ENCODE peak calls at places on chromosome 14, in five cellular contexts. One of them, this sample, is unnamed.

GRCh38 chr14:26200675-26201074 is 397.2 kb downstream of the NOVA1 start:
- DNase-seq in mesenchymal stem cell: peak
- DNase-seq in trophoblast cell: no peak
- DNase-seq in H9: no peak
- DNase-seq in H1: no peak
- DNase-seq in this sample: no peak

GRCh38 chr14:56004807-56005579 is 113.2 kb upstream of the PELI2 start:
- DNase-seq in mesenchymal stem cell: peak
- DNase-seq in trophoblast cell: peak
- DNase-seq in H9: peak
- DNase-seq in H1: peak
- DNase-seq in this sample: no peak

GRCh38 chr14:60775296-60775695 is 40.7 kb downstream of the MNAT1 start:
- DNase-seq in trophoblast cell: no peak
- DNase-seq in mesenchymal stem cell: no peak
- DNase-seq in H9: no peak
- DNase-seq in H1: no peak
- DNase-seq in this sample: no peak

GRCh38 chr14:50037837-50038236 is 78.5 kb downstream of the VCPKMT start:
- DNase-seq in H9: no peak
- DNase-seq in H1: no peak
- DNase-seq in mesenchymal stem cell: no peak
- DNase-seq in trophoblast cell: no peak
- DNase-seq in this sample: no peak

GRCh38 chr14:65720743-65721142 is 308.2 kb downstream of the FUT8 start:
- DNase-seq in mesenchymal stem cell: no peak
- DNase-seq in trophoblast cell: no peak
- DNase-seq in H1: no peak
- DNase-seq in H9: no peak
- DNase-seq in this sample: no peak

GRCh38 chr14:93002851-93003298 is 79.9 kb downstream of the CHGA start:
- DNase-seq in H1: no peak
- DNase-seq in mesenchymal stem cell: no peak
- DNase-seq in trophoblast cell: no peak
- DNase-seq in H9: no peak
- DNase-seq in this sample: no peak

GRCh38 chr14:77250927-77251326 is 20.1 kb downstream of the NGB start:
- DNase-seq in trophoblast cell: no peak
- DNase-seq in H9: no peak
- DNase-seq in H1: no peak
- DNase-seq in mesenchymal stem cell: no peak
- DNase-seq in this sample: no peak

GRCh38 chr14:93347850-93348249 is 868 bp downstream of the COX8C start:
- DNase-seq in trophoblast cell: no peak
- DNase-seq in H9: no peak
- DNase-seq in H1: no peak
- DNase-seq in mesenchymal stem cell: no peak
- DNase-seq in this sample: no peak

GRCh38 chr14:78836777-78837176 is 666.6 kb downstream of the NRXN3 start:
- DNase-seq in H9: peak
- DNase-seq in trophoblast cell: peak
- DNase-seq in H1: peak
- DNase-seq in mesenchymal stem cell: peak
- DNase-seq in this sample: peak

GRCh38 chr14:102220031-102220430 is 80.3 kb downstream of the WDR20 start:
- DNase-seq in H9: no peak
- DNase-seq in mesenchymal stem cell: no peak
- DNase-seq in trophoblast cell: no peak
- DNase-seq in H1: no peak
- DNase-seq in this sample: no peak

GRCh38 chr14:101120636-101121398 is 217.3 kb upstream of the RTL1 start:
- DNase-seq in H9: peak
- DNase-seq in H1: no peak
- DNase-seq in trophoblast cell: peak
- DNase-seq in mesenchymal stem cell: no peak
- DNase-seq in this sample: no peak

GRCh38 chr14:83164016-83164415 is 1630.4 kb upstream of the SEL1L start:
- DNase-seq in H1: no peak
- DNase-seq in H9: no peak
- DNase-seq in mesenchymal stem cell: peak
- DNase-seq in trophoblast cell: no peak
- DNase-seq in this sample: no peak

GRCh38 chr14:32104308-32104707 is 27.2 kb downstream of the ARHGAP5 start:
- DNase-seq in mesenchymal stem cell: no peak
- DNase-seq in H9: no peak
- DNase-seq in H1: no peak
- DNase-seq in trophoblast cell: no peak
- DNase-seq in this sample: no peak

GRCh38 chr14:54001189-54001878 is 44.7 kb upstream of the BMP4 start:
- DNase-seq in mesenchymal stem cell: no peak
- DNase-seq in H9: no peak
- DNase-seq in H1: no peak
- DNase-seq in trophoblast cell: no peak
- DNase-seq in this sample: no peak
- H4K8ac ChIP-seq in mesenchymal stem cell: no peak
- H4K8ac ChIP-seq in H9: no peak
- H4K8ac ChIP-seq in H1: no peak
- H4K8ac ChIP-seq in trophoblast cell: no peak
- H4K8ac ChIP-seq in this sample: no peak

GRCh38 chr14:72962829-72963312 is 36.6 kb downstream of the DCAF4 start:
- DNase-seq in H9: peak
- DNase-seq in mesenchymal stem cell: peak
- DNase-seq in trophoblast cell: no peak
- DNase-seq in H1: peak
- DNase-seq in this sample: peak

GRCh38 chr14:72958548-72958947 is 32.3 kb downstream of the DCAF4 start:
- DNase-seq in trophoblast cell: no peak
- DNase-seq in mesenchymal stem cell: no peak
- DNase-seq in H9: no peak
- DNase-seq in H1: no peak
- DNase-seq in this sample: no peak

GRCh38 chr14:72966038-72966437 is 39.8 kb downstream of the DCAF4 start:
- DNase-seq in mesenchymal stem cell: no peak
- DNase-seq in H9: no peak
- DNase-seq in trophoblast cell: no peak
- DNase-seq in H1: no peak
- DNase-seq in this sample: no peak

GRCh38 chr14:72965249-72965648 is 39.0 kb downstream of the DCAF4 start:
- DNase-seq in H9: no peak
- DNase-seq in H1: no peak
- DNase-seq in trophoblast cell: peak
- DNase-seq in mesenchymal stem cell: peak
- DNase-seq in this sample: no peak

DNA sequence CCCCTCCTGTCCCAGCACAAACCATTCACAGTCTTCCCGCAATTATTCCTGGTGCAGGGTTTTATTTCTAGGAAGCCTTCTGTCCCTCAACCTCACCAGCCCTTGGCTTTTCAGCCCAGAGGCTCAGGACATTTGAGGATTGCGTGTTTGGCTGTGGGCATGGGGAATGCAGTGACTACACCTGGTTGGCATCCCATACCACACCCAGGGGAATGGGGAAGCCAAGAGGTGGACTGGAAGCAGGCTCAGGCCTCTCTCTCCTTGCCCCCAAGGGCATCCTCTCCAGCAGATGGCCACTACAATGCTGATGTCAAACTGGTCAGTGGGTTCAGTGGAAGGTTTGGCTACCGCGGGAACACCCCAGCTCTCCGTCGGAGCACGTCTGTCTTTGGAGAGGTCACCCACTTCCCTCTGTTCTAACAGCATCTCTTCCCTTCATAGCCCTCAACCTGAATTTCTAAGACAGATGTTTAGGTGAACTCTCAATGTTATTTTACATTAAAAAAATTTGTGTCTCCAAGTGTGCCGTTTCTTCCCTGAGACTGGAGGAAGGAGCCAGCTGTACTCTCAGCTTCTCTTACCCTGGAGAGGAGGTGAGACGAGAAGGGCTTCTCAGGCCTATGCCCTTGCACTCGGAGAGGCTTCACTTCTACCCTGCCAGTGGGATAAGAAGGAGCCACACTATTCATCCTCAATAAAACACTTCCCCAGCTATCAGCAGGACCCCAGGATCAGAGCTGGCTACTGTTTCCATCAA is 35.5 kb downstream of the DCAF4 start:
- DNase-seq in H1: no peak
- DNase-seq in H9: no peak
- DNase-seq in trophoblast cell: peak
- DNase-seq in mesenchymal stem cell: peak
- DNase-seq in this sample: no peak
- H3K14ac ChIP-seq in H1: no peak
- H3K14ac ChIP-seq in H9: no peak
- H3K14ac ChIP-seq in trophoblast cell: no peak
- H3K14ac ChIP-seq in mesenchymal stem cell: no peak
- H3K14ac ChIP-seq in this sample: no peak

GRCh38 chr14:73236752-73237218 is 521 bp upstream of the PAPLN start:
- DNase-seq in H1: no peak
- DNase-seq in trophoblast cell: no peak
- DNase-seq in mesenchymal stem cell: no peak
- DNase-seq in H9: no peak
- DNase-seq in this sample: no peak
- H2BK12ac ChIP-seq in H1: peak
- H2BK12ac ChIP-seq in trophoblast cell: no peak
- H2BK12ac ChIP-seq in mesenchymal stem cell: peak
- H2BK12ac ChIP-seq in H9: no peak
- H2BK12ac ChIP-seq in this sample: peak

GRCh38 chr14:24243336-24243836 is 963 bp upstream of the TINF2 start:
- DNase-seq in H9: no peak
- DNase-seq in trophoblast cell: peak
- DNase-seq in mesenchymal stem cell: no peak
- DNase-seq in H1: no peak
- DNase-seq in this sample: peak
- H4K8ac ChIP-seq in H9: no peak
- H4K8ac ChIP-seq in trophoblast cell: peak
- H4K8ac ChIP-seq in mesenchymal stem cell: peak
- H4K8ac ChIP-seq in H1: no peak
- H4K8ac ChIP-seq in this sample: no peak

GRCh38 chr14:68896132-68896531 is 83.0 kb downstream of the ACTN1 start:
- DNase-seq in H9: no peak
- DNase-seq in mesenchymal stem cell: no peak
- DNase-seq in H1: no peak
- DNase-seq in trophoblast cell: no peak
- DNase-seq in this sample: no peak
- H3K14ac ChIP-seq in H9: no peak
- H3K14ac ChIP-seq in mesenchymal stem cell: no peak
- H3K14ac ChIP-seq in H1: no peak
- H3K14ac ChIP-seq in trophoblast cell: no peak
- H3K14ac ChIP-seq in this sample: no peak

DNA sequence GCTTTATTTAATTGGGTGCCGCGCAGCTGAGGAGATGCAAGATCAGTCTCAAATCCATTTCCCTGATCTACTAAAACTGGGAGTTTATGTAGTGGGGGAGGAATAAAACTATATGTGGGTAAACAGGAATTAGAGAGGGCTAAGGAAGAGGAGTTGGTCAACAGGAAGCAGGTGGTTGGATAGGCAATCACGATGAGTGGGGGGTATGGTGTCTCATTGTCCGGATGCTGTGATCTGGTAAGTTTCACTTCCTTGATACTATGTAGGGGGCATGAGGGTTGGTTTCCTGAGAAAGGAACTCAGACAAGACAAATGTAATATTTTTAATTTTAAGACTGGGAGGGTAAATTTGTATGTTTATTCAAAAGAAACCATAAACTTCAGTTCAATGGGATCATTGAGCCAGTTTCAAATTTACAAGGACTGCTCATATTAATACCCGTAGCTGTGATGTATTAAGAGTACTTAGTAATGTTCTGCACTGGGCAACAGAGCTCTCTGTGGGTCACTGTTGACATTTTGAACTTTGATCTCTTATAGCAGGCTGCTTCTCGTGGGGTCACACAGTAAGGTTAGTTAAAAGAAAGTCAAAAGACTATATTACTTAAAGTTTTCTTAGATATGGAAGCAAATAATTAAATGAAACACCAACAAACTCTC is 786.2 kb upstream of the FBXO33 start:
- DNase-seq in H9: no peak
- DNase-seq in H1: no peak
- DNase-seq in mesenchymal stem cell: no peak
- DNase-seq in trophoblast cell: no peak
- DNase-seq in this sample: no peak
- H2BK12ac ChIP-seq in H9: no peak
- H2BK12ac ChIP-seq in H1: no peak
- H2BK12ac ChIP-seq in mesenchymal stem cell: no peak
- H2BK12ac ChIP-seq in trophoblast cell: no peak
- H2BK12ac ChIP-seq in this sample: no peak

DNA sequence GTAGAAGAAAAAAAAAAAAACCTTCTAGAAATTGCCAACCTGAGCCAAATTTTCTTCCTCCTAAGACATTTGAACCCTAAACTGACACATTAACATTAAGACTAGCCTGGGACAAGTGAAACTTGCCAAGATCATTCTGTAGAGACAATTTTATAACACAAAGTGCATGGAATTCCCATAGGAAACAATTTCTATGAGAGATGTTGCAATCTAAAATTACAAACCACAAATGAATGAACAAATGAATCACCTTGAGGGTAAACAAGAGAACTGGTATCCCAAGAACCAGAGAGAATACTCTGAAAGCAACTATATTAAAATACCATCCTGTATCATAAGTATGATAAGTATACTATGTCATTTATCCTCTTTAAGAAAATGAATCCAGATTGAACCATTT is 165.3 kb downstream of the DICER1 start:
- DNase-seq in trophoblast cell: no peak
- DNase-seq in mesenchymal stem cell: no peak
- DNase-seq in H1: no peak
- DNase-seq in H9: no peak
- DNase-seq in this sample: no peak
- H4K8ac ChIP-seq in trophoblast cell: no peak
- H4K8ac ChIP-seq in mesenchymal stem cell: no peak
- H4K8ac ChIP-seq in H1: no peak
- H4K8ac ChIP-seq in H9: no peak
- H4K8ac ChIP-seq in this sample: no peak

GRCh38 chr14:90664911-90665695 is 151.1 kb downstream of the TTC7B start:
- DNase-seq in trophoblast cell: no peak
- DNase-seq in H9: no peak
- DNase-seq in mesenchymal stem cell: no peak
- DNase-seq in H1: no peak
- DNase-seq in this sample: no peak
- H3K14ac ChIP-seq in trophoblast cell: no peak
- H3K14ac ChIP-seq in H9: no peak
- H3K14ac ChIP-seq in mesenchymal stem cell: no peak
- H3K14ac ChIP-seq in H1: peak
- H3K14ac ChIP-seq in this sample: no peak

DNA sequence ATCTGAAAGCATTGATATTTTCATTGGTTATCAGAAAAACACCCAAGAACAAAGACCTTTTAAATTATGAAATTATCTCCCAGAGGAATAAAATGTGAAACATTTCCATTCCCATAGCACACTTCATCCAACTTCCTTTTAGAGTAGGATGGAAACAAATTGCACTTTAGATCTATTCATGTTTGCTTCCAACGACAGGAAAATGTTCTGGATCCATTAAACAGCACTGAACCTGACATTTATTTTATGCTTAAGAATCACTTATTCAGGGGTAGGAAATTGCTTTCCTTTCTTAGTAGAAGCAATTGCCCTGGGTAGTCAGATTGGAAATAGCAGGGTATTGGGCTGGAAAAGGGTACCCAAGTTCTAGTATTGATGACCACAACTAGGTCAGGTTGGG is 28.8 kb upstream of the PTGDR start:
- DNase-seq in mesenchymal stem cell: no peak
- DNase-seq in H9: no peak
- DNase-seq in trophoblast cell: no peak
- DNase-seq in H1: no peak
- DNase-seq in this sample: no peak
- H2BK12ac ChIP-seq in mesenchymal stem cell: no peak
- H2BK12ac ChIP-seq in H9: no peak
- H2BK12ac ChIP-seq in trophoblast cell: no peak
- H2BK12ac ChIP-seq in H1: no peak
- H2BK12ac ChIP-seq in this sample: no peak